ENCODE peak calls at places on chromosomes 16 and 17, in four cellular contexts. One of them, this sample, is unnamed. For H3K9me3, the result is how much of the 10 kb centered on the place peaks cover.

GRCh38 chr16:87086156-87086555 is 231.0 kb downstream of the C16orf95 start:
- DNase-seq in body of pancreas: no peak
- DNase-seq in ascending aorta: no peak
- DNase-seq in osteoblast: peak
- DNase-seq in this sample: peak

GRCh38 chr17:61488878-61489718 is 36.9 kb downstream of the TBX4 start:
- DNase-seq in body of pancreas: peak
- DNase-seq in ascending aorta: no peak
- DNase-seq in osteoblast: no peak
- DNase-seq in this sample: no peak

GRCh38 chr17:5631958-5632357 is 47.6 kb upstream of the NLRP1 start:
- DNase-seq in body of pancreas: no peak
- DNase-seq in ascending aorta: no peak
- DNase-seq in osteoblast: no peak
- DNase-seq in this sample: no peak

GRCh38 chr16:46650224-46650623 is 29.0 kb upstream of the SHCBP1 start:
- DNase-seq in body of pancreas: no peak
- DNase-seq in ascending aorta: no peak
- DNase-seq in osteoblast: peak
- DNase-seq in this sample: no peak

GRCh38 chr17:44920565-44920940 is 5.3 kb upstream of the GFAP start:
- DNase-seq in body of pancreas: no peak
- DNase-seq in ascending aorta: no peak
- DNase-seq in osteoblast: peak
- DNase-seq in this sample: no peak

GRCh38 chr17:64425191-64425590 is 23.7 kb upstream of the MILR1 start:
- DNase-seq in body of pancreas: no peak
- DNase-seq in ascending aorta: no peak
- DNase-seq in osteoblast: no peak
- DNase-seq in this sample: no peak

GRCh38 chr17:40625311-40625710 is 22.3 kb downstream of the SMARCE1 start:
- DNase-seq in body of pancreas: no peak
- DNase-seq in ascending aorta: no peak
- DNase-seq in osteoblast: no peak
- DNase-seq in this sample: no peak

GRCh38 chr16:87263418-87264052 is 53.7 kb downstream of the C16orf95 start:
- DNase-seq in body of pancreas: no peak
- DNase-seq in ascending aorta: no peak
- DNase-seq in osteoblast: peak
- DNase-seq in this sample: no peak

GRCh38 chr17:78748730-78749317 is 33.2 kb downstream of the CYTH1 start:
- DNase-seq in body of pancreas: no peak
- DNase-seq in ascending aorta: peak
- DNase-seq in osteoblast: no peak
- DNase-seq in this sample: no peak

GRCh38 chr17:43669971-43670644 is 8.4 kb upstream of the MEOX1 start:
- DNase-seq in body of pancreas: no peak
- DNase-seq in ascending aorta: no peak
- DNase-seq in osteoblast: peak
- DNase-seq in this sample: no peak

GRCh38 chr17:43536236-43537088 is 9.7 kb downstream of the ETV4 start:
- DNase-seq in body of pancreas: no peak
- DNase-seq in ascending aorta: no peak
- DNase-seq in osteoblast: peak
- DNase-seq in this sample: peak

GRCh38 chr16:86946396-86946795 is 368.0 kb downstream of the FOXL1 start:
- DNase-seq in body of pancreas: no peak
- DNase-seq in ascending aorta: no peak
- DNase-seq in osteoblast: peak
- DNase-seq in this sample: peak

DNA sequence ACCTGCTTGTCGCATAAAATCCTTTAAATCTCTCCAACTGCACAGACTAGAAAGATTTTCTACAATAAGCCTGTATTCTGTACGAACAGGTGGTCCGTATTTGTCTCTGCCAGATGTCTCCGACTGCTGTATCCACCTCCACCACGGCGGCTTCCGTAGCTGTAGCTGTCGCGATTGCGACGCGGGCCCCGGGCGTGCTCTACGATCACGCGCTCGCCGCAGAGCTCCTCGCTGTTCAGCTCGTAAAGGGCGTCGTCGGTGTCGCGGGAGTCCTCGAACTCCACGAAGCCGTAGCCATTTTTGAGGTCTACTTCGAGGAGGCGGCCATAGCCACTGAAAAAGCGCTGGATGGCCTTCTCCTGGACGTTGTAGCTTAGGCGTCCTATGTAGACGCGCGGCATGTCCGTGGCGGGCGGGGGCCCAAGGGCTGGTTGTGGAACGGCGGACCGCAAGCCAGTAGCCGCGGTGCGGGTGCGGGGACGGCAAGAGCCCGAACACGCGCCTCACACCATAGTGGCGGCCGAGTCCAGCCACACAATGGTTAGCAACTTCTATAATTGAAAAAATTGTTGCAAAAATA is 36.1 kb downstream of the ZNF624 start:
- DNase-seq in body of pancreas: no peak
- DNase-seq in ascending aorta: no peak
- DNase-seq in osteoblast: no peak
- DNase-seq in this sample: no peak
- H3K9me3 ChIP-seq in body of pancreas: under half
- H3K9me3 ChIP-seq in ascending aorta: half or more
- H3K9me3 ChIP-seq in osteoblast: under half
- H3K9me3 ChIP-seq in this sample: under half

DNA sequence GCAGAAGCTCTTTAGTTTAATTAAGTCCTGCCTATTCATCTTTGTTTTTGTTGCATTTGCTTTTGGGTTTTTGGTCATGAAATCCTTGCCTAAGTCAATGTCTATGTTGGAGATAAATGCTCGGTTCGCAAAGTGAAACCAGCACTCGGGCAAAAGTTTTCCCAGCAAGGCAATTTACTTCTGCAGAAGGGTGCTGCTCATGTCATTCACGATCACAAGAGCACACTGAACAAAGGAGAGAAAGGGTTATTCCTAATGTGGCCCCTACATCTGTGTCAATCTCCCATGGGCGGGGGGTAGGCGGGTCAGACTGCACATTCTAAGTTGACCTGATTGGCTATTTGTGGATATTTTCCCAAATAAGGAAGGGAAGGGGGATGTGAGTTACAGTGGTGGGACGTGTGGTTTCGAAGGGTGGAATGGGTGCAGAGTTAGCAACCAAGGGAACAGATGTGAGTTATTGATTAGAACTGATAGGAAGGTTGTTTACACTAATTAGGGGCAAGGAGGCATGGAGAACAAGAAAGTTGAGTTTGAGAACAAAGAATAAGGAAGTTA is 23.0 kb downstream of the ATF7IP2 start:
- DNase-seq in body of pancreas: no peak
- DNase-seq in ascending aorta: no peak
- DNase-seq in osteoblast: no peak
- DNase-seq in this sample: no peak
- H3K9me3 ChIP-seq in body of pancreas: under half
- H3K9me3 ChIP-seq in ascending aorta: half or more
- H3K9me3 ChIP-seq in osteoblast: under half
- H3K9me3 ChIP-seq in this sample: under half

GRCh38 chr17:83153681-83154310 is 74.4 kb downstream of the METRNL start:
- DNase-seq in body of pancreas: peak
- DNase-seq in ascending aorta: no peak
- DNase-seq in osteoblast: peak
- DNase-seq in this sample: peak

GRCh38 chr17:83151442-83152220 is 72.2 kb downstream of the METRNL start:
- DNase-seq in body of pancreas: peak
- DNase-seq in ascending aorta: no peak
- DNase-seq in osteoblast: peak
- DNase-seq in this sample: peak

GRCh38 chr17:83152221-83152744 is 72.9 kb downstream of the METRNL start:
- DNase-seq in body of pancreas: peak
- DNase-seq in ascending aorta: no peak
- DNase-seq in osteoblast: no peak
- DNase-seq in this sample: peak

GRCh38 chr17:83154311-83155127 is 75.1 kb downstream of the METRNL start:
- DNase-seq in body of pancreas: peak
- DNase-seq in ascending aorta: no peak
- DNase-seq in osteoblast: no peak
- DNase-seq in this sample: peak

DNA sequence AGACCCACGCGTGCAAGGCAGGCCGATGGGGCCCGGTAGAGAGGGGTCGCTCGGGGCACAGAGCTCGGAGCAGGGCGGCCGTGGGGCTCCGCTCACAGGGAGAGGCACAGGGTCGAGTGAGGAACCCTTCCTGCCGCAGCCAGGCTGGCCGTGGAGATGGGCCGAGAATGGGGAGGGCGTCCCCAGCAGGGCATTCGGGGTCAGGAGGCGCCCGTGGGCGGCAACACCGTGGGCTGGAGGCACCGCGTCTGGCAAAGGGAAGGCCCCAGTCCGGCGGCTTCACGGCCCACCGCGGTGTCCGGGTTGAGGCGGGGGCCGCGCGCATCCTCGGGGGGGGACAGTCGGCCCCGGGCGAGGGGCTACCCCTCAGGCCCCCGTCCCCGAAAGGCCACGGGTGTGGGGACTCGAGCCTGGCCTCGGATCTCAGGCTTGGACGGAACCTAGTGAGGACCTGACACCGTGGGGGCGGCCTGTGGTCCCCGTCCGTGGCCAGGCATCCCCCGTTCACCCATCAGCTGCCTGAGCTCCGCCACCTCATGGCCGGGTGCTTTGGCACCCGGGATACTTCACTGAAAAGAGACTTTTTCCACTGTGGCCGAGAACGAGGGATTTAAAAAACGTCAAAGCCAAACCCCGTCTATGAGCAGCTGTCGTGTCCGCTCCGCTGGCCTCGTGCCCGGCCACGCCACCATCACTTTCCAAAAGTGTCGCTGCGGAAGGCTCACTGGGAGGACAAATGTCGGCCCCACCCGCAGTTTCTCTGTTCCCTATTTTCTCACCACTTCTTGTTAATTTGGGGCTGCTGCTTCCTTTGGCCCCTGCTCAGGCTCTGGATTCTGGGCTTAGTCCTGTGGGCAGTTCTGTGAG is 73.6 kb downstream of the METRNL start:
- DNase-seq in body of pancreas: peak
- DNase-seq in ascending aorta: no peak
- DNase-seq in osteoblast: no peak
- DNase-seq in this sample: peak
- H3K9me3 ChIP-seq in body of pancreas: under half
- H3K9me3 ChIP-seq in ascending aorta: under half
- H3K9me3 ChIP-seq in osteoblast: under half
- H3K9me3 ChIP-seq in this sample: under half

GRCh38 chr16:31734265-31734664 is 139.3 kb upstream of the ZNF267 start:
- DNase-seq in body of pancreas: no peak
- DNase-seq in ascending aorta: no peak
- DNase-seq in osteoblast: no peak
- DNase-seq in this sample: no peak
- H3K9me3 ChIP-seq in body of pancreas: under half
- H3K9me3 ChIP-seq in ascending aorta: half or more
- H3K9me3 ChIP-seq in osteoblast: under half
- H3K9me3 ChIP-seq in this sample: under half

GRCh38 chr17:26818736-26819135 is 475.2 kb upstream of the WSB1 start:
- DNase-seq in body of pancreas: no peak
- DNase-seq in ascending aorta: no peak
- DNase-seq in osteoblast: no peak
- DNase-seq in this sample: peak
- H3K9me3 ChIP-seq in body of pancreas: under half
- H3K9me3 ChIP-seq in ascending aorta: under half
- H3K9me3 ChIP-seq in osteoblast: under half
- H3K9me3 ChIP-seq in this sample: under half

DNA sequence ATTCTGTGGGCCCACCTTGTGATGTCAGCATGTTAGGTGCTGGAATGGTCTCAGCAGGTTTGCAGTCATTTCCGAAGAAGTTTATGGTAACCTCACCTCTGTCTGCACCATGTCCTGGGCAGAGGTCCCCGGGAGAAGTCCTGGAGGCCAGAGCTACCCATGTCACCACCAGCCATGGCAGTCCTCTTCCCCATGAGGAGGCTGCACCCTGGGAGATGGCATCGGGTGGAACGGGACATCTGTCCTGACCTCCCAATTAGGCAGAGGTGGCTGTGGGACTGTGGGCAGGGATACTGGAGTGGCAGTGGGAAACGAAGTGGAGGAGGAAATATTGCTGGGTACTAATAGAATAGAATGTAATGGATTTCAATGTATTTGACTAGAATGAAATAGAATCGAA is 511.8 kb upstream of the WSB1 start:
- DNase-seq in body of pancreas: no peak
- DNase-seq in ascending aorta: no peak
- DNase-seq in osteoblast: no peak
- DNase-seq in this sample: no peak
- H3K9me3 ChIP-seq in body of pancreas: under half
- H3K9me3 ChIP-seq in ascending aorta: under half
- H3K9me3 ChIP-seq in osteoblast: under half
- H3K9me3 ChIP-seq in this sample: under half

DNA sequence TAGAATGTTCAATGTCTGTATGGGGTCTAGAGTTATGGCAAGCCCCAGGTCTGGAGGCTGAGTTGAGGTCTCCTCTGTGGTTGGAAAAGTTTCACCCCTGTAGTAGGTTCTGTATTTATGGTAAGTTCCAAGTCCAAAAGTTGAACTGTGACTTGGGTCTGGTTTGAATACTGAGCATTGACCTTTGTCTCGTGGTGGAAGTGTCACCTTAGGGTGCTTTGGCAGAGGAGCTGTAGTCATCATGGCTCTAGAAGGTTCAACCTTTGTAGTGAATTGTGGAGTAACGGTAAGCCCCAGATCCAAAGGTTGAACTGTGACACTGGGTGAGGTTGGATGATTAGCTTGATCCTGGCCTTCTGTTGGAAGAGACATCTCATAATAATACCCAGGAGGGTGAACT is 17.6 kb downstream of the RDM1 start:
- DNase-seq in body of pancreas: no peak
- DNase-seq in ascending aorta: no peak
- DNase-seq in osteoblast: no peak
- DNase-seq in this sample: no peak
- H3K9me3 ChIP-seq in body of pancreas: under half
- H3K9me3 ChIP-seq in ascending aorta: under half
- H3K9me3 ChIP-seq in osteoblast: under half
- H3K9me3 ChIP-seq in this sample: under half

DNA sequence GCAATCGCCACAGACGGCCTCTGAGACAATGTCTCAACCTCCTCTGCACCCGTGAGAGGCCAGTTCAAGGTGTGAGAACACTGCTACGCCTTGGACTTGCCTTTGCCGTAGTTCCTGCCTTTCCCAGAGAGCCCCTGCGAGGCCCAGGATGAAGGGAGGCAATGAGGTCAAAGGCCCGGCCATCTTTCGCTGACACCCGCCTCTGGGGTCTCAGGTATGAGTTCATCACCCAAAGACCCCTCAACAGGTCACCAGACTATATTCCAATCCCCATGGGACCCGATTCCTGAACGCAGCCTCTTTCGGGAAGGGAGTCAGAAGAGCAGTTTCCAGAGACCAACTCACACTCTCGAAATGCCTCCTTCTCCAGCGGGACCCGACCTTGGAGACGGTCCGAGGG is 573.5 kb downstream of the KCNJ18 start:
- DNase-seq in body of pancreas: no peak
- DNase-seq in ascending aorta: no peak
- DNase-seq in osteoblast: no peak
- DNase-seq in this sample: no peak
- H3K9me3 ChIP-seq in body of pancreas: under half
- H3K9me3 ChIP-seq in ascending aorta: under half
- H3K9me3 ChIP-seq in osteoblast: under half
- H3K9me3 ChIP-seq in this sample: under half

This sample was measured in SJSA1.